ENCODE peak calls at places on chromosomes 6 and 20, in four cellular contexts. J, G, L and B are unnamed samples.

GRCh38 chr20:52416959-52417358 is 225.4 kb upstream of the ZFP64 start:
- DNase-seq in J (no peak), G (no peak), L (no peak), B (no peak)

GRCh38 chr6:167428664-167429063 is 103.8 kb downstream of the TTLL2 start:
- DNase-seq in J (no peak), G (no peak), L (no peak), B (no peak)

GRCh38 chr6:6924708-6925107 is 183.1 kb upstream of the RREB1 start:
- DNase-seq in J (no peak), G (no peak), L (no peak), B (no peak)

GRCh38 chr6:106997392-106998257 is 23.1 kb upstream of the CD24 start:
- DNase-seq in J (peak; percentile 61), G (no peak), L (peak; percentile 71), B (no peak)

GRCh38 chr6:35737413-35738211 is 780 bp downstream of the ARMC12 start:
- DNase-seq in J (peak; percentile 87), G (peak; percentile 64), L (no peak), B (no peak)

GRCh38 chr20:41734506-41734945 is 116.3 kb upstream of the CHD6 start:
- DNase-seq in J (peak; percentile 68), G (no peak), L (peak; percentile 66), B (peak; percentile 5)

GRCh38 chr6:79506251-79506650 is 31.0 kb downstream of the LCA5 start:
- DNase-seq in J (peak; percentile 83), G (no peak), L (no peak), B (no peak)

GRCh38 chr6:35686873-35687557 is 1.7 kb downstream of the FKBP5 start:
- DNase-seq in J (no peak), G (no peak), L (no peak), B (no peak)

GRCh38 chr20:59718071-59718470 is 113.7 kb downstream of the PHACTR3 start:
- DNase-seq in J (no peak), G (no peak), L (no peak), B (no peak)

GRCh38 chr20:2108987-2109386 is 7.4 kb downstream of the STK35 start:
- DNase-seq in J (peak; percentile 90), G (no peak), L (no peak), B (no peak)

GRCh38 chr6:105560611-105561066 is 157.8 kb upstream of the PREP start:
- DNase-seq in J (peak; percentile 4), G (no peak), L (no peak), B (no peak)

GRCh38 chr6:81734081-81734480 is 18.4 kb downstream of the TENT5A start:
- DNase-seq in J (no peak), G (no peak), L (no peak), B (no peak)

GRCh38 chr20:31712564-31713311 is 9.9 kb downstream of the BCL2L1 start:
- DNase-seq in J (peak; percentile 97), G (no peak), L (peak; percentile 83), B (no peak)

GRCh38 chr6:166906376-166907044 is 49.8 kb downstream of the RNASET2 start:
- DNase-seq in J (no peak), G (no peak), L (no peak), B (no peak)

GRCh38 chr20:41248371-41249024 is 69.0 kb downstream of the ZHX3 start:
- DNase-seq in J (peak; percentile 31), G (no peak), L (no peak), B (no peak)

GRCh38 chr6:158021814-158022748 is 40.4 kb downstream of the SYNJ2 start:
- DNase-seq in J (no peak), G (no peak), L (no peak), B (no peak)

DNA sequence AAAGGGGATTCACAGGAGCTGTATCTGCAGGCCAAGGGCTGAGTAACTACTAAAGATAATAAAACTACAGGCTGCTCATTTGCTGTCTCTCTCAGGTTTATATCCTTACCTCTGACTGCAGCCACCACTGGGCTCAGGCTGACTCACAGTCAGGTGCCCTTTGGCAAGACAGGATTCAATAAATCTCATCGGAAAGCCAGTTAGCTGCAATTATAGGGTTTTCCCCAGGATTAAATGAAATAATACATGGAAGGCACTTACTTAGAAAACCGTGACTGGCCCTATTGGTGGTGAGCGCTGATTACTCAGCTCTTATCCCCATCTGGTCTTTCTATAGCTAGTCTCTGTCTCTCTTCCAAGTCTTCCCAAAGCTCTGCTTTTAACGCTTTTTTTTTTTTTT is 26.4 kb downstream of the RMND1 start:
- DNase-seq in J (peak; percentile 32), G (no peak), L (peak; percentile 67), B (no peak)
- H3K36me3 ChIP-seq in J (peaks cover 13% of the 10 kb centered on the region), G (peaks cover 22% of the 10 kb centered on the region), L (no peaks in the 10 kb centered on the region), B (peaks cover 36% of the 10 kb centered on the region)

GRCh38 chr6:45686841-45687569 is 309.3 kb upstream of the SUPT3H start:
- DNase-seq in J (no peak), G (no peak), L (no peak), B (no peak)

GRCh38 chr6:45688180-45688579 is 310.4 kb upstream of the SUPT3H start:
- DNase-seq in J (no peak), G (no peak), L (no peak), B (no peak)

GRCh38 chr6:45685076-45685475 is 307.3 kb upstream of the SUPT3H start:
- DNase-seq in J (no peak), G (no peak), L (no peak), B (no peak)

GRCh38 chr6:45689926-45690615 is 312.3 kb upstream of the SUPT3H start:
- DNase-seq in J (no peak), G (no peak), L (no peak), B (no peak)

DNA sequence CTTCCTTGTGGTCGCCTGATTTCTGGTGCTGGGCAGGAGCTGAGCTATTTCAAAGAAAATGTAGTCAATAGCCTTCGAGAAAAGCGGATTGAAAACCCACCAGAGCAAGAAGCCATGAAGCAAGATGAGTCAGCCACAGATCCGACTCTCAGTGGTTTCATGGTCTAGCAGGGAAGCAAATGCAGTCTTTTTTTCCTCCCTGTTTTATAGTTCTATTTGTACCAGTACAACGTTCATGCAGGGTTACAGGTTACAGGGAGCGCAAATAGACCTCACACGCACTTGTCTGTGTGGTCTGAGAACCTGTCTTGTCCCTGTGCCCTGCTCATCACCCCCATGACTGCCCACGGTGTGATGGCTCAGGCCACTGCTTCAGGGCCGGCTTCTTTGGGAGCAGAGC is 309.8 kb upstream of the SUPT3H start:
- DNase-seq in J (no peak), G (no peak), L (no peak), B (no peak)
- H3K27ac ChIP-seq in J (no peak overlapping the region), G (no peak overlapping the region), L (no peak overlapping the region), B (no peak overlapping the region)

DNA sequence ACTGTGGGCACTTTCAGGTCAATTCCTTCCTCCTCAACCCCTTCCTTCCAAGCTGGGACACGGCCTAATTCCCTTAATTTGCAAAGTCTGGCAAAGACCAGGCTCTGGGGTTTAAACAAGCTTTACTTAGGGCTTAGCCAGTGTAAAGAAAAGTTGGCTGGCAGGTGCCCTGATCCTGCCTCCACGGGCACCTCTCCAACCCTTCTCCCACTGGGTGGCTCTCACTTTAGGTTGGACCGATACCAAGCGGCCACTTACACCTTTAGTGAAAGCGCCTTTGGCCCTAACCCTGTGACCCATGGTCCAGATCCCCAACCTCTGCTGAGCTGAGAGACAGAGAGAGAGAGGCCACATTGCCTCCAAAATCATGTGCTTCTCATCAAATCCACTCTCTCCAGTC is 13.7 kb upstream of the MLN start:
- DNase-seq in J (no peak), G (no peak), L (no peak), B (no peak)
- H3K36me3 ChIP-seq in J (no peaks in the 10 kb centered on the region), G (no peaks in the 10 kb centered on the region), L (no peaks in the 10 kb centered on the region), B (no peaks in the 10 kb centered on the region)

DNA sequence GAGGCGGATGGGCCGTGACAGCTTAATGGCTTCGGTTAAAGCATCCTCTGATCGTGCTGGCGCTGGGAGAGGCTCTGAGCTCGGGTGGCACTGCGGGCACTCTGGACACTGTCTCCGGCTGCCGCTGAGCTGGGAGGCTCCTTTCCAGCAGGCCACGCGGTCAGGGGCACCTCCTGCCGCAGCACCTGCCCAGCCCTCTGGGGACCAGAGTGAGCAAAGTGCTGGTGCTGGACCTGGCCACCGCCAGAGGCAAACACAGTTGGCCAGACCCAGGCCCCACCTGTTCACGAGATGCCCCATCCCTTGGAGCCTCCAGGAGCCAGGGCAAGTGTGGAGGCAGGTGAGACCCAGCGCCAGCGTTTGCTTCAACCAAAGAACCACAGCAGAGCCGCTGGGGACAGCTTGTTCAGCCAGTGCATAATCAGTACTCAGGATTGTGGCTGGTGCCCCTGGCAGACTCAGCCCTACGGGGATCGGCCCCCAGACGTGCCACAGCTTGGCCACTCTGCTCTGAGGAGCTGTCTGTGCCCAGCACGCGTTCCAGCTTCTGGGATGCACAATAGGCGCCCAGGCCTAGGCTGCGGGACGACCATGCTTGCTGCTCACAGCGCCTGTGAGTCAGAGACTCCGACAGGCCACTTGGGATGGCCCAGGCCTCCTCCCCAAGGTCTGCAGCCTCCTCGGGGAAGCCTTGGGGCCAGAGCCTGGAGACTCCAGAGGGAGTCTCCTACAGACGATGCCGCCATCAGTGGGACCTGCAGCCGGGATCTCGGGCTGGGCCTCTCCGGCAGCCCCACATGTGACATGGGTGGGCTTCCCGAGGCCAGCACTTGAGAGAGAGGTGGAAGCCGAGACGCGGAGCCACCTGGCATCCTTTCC is 38.2 kb upstream of the SLCO4A1 start:
- DNase-seq in J (no peak), G (no peak), L (no peak), B (no peak)
- H3K27ac ChIP-seq in J (peak overlapping the region; percentile 98), G (no peak overlapping the region), L (no peak overlapping the region), B (no peak overlapping the region)

GRCh38 chr6:2914318-2914660 is 11.2 kb upstream of the SERPINB9 start:
- DNase-seq in J (no peak), G (no peak), L (no peak), B (no peak)
- H3K36me3 ChIP-seq in J (no peaks in the 10 kb centered on the region), G (no peaks in the 10 kb centered on the region), L (no peaks in the 10 kb centered on the region), B (no peaks in the 10 kb centered on the region)